ENCODE peak calls at places on chromosomes 13 and 19, in four cellular contexts. One of them, this sample, is unnamed.

GRCh38 chr13:46666727-46667456 is 113.9 kb downstream of the LRCH1 start:
- DNase-seq in sigmoid colon: no peak
- DNase-seq in mesothelial cell of epicardium: no peak
- DNase-seq in pancreas: no peak
- DNase-seq in this sample: no peak

GRCh38 chr19:8663920-8664670 is 33.7 kb downstream of the NFILZ start:
- DNase-seq in sigmoid colon: no peak
- DNase-seq in pancreas: no peak
- DNase-seq in mesothelial cell of epicardium: no peak
- DNase-seq in this sample: no peak

GRCh38 chr19:50554212-50554611 is 14.0 kb downstream of the LRRC4B start:
- DNase-seq in pancreas: no peak
- DNase-seq in sigmoid colon: no peak
- DNase-seq in mesothelial cell of epicardium: no peak
- DNase-seq in this sample: no peak

GRCh38 chr13:26784704-26785639 is 24.4 kb upstream of the GPR12 start:
- DNase-seq in pancreas: no peak
- DNase-seq in mesothelial cell of epicardium: no peak
- DNase-seq in sigmoid colon: no peak
- DNase-seq in this sample: no peak

GRCh38 chr13:39058040-39058439 is 19.8 kb downstream of the NHLRC3 start:
- DNase-seq in sigmoid colon: no peak
- DNase-seq in pancreas: no peak
- DNase-seq in mesothelial cell of epicardium: no peak
- DNase-seq in this sample: no peak

GRCh38 chr19:4164262-4164661 is 10.8 kb downstream of the CREB3L3 start:
- DNase-seq in mesothelial cell of epicardium: no peak
- DNase-seq in pancreas: no peak
- DNase-seq in sigmoid colon: no peak
- DNase-seq in this sample: no peak

GRCh38 chr19:10568444-10568825 is 344 bp downstream of the CDKN2D start:
- DNase-seq in sigmoid colon: peak; percentile 79
- DNase-seq in pancreas: peak; percentile 86
- DNase-seq in mesothelial cell of epicardium: no peak
- DNase-seq in this sample: no peak

GRCh38 chr13:48233886-48234488 is 981 bp downstream of the ITM2B start:
- DNase-seq in sigmoid colon: peak; percentile 65
- DNase-seq in pancreas: no peak
- DNase-seq in mesothelial cell of epicardium: no peak
- DNase-seq in this sample: no peak

GRCh38 chr19:11448410-11448809 is 13.0 kb downstream of the PRKCSH start:
- DNase-seq in mesothelial cell of epicardium: no peak
- DNase-seq in pancreas: no peak
- DNase-seq in sigmoid colon: no peak
- DNase-seq in this sample: no peak

GRCh38 chr13:24247016-24247415 is 62.4 kb upstream of the C1QTNF9 start:
- DNase-seq in sigmoid colon: no peak
- DNase-seq in pancreas: no peak
- DNase-seq in mesothelial cell of epicardium: no peak
- DNase-seq in this sample: no peak

GRCh38 chr19:18484992-18485391 is 36.9 kb downstream of the ELL start:
- DNase-seq in sigmoid colon: no peak
- DNase-seq in mesothelial cell of epicardium: no peak
- DNase-seq in pancreas: no peak
- DNase-seq in this sample: no peak

GRCh38 chr19:38769635-38770211 is 3.6 kb downstream of the LGALS7 start:
- DNase-seq in pancreas: peak; percentile 87
- DNase-seq in mesothelial cell of epicardium: peak; percentile 55
- DNase-seq in sigmoid colon: peak; percentile 93
- DNase-seq in this sample: peak; percentile 5

GRCh38 chr13:50798923-50799322 is 44.6 kb downstream of the DLEU7 start:
- DNase-seq in pancreas: no peak
- DNase-seq in sigmoid colon: no peak
- DNase-seq in mesothelial cell of epicardium: no peak
- DNase-seq in this sample: no peak

GRCh38 chr19:32924200-32924599 is 47.6 kb downstream of the CEP89 start:
- DNase-seq in pancreas: no peak
- DNase-seq in sigmoid colon: no peak
- DNase-seq in mesothelial cell of epicardium: no peak
- DNase-seq in this sample: peak; percentile 44

GRCh38 chr19:48403606-48404005 is 10.1 kb downstream of the GRIN2D start:
- DNase-seq in pancreas: no peak
- DNase-seq in sigmoid colon: no peak
- DNase-seq in mesothelial cell of epicardium: no peak
- DNase-seq in this sample: no peak

GRCh38 chr19:5880196-5880595 is 9.9 kb upstream of the FUT5 start:
- DNase-seq in sigmoid colon: no peak
- DNase-seq in mesothelial cell of epicardium: no peak
- DNase-seq in pancreas: no peak
- DNase-seq in this sample: no peak

GRCh38 chr13:109481046-109481445 is 305.3 kb downstream of the IRS2 start:
- DNase-seq in pancreas: no peak
- DNase-seq in sigmoid colon: no peak
- DNase-seq in mesothelial cell of epicardium: no peak
- DNase-seq in this sample: no peak

GRCh38 chr13:50448535-50448981 is 394.9 kb downstream of the DLEU7 start:
- DNase-seq in mesothelial cell of epicardium: no peak
- DNase-seq in pancreas: no peak
- DNase-seq in sigmoid colon: no peak
- DNase-seq in this sample: no peak

GRCh38 chr19:7524523-7524922 is 2.1 kb downstream of the MCOLN1 start:
- DNase-seq in pancreas: no peak
- DNase-seq in sigmoid colon: no peak
- DNase-seq in mesothelial cell of epicardium: no peak
- DNase-seq in this sample: no peak

GRCh38 chr19:32252333-32252669 is 93.1 kb upstream of the ZNF507 start:
- DNase-seq in sigmoid colon: no peak
- DNase-seq in pancreas: no peak
- DNase-seq in mesothelial cell of epicardium: no peak
- DNase-seq in this sample: no peak

GRCh38 chr19:32018014-32018413 is 327.4 kb upstream of the ZNF507 start:
- DNase-seq in pancreas: no peak
- DNase-seq in sigmoid colon: peak; percentile 83
- DNase-seq in mesothelial cell of epicardium: no peak
- DNase-seq in this sample: no peak

GRCh38 chr13:39676315-39676876 is 20.9 kb downstream of the COG6 start:
- DNase-seq in sigmoid colon: no peak
- DNase-seq in pancreas: no peak
- DNase-seq in mesothelial cell of epicardium: no peak
- DNase-seq in this sample: no peak

GRCh38 chr13:30551194-30551593 is 66.5 kb upstream of the USPL1 start:
- DNase-seq in mesothelial cell of epicardium: no peak
- DNase-seq in sigmoid colon: no peak
- DNase-seq in pancreas: no peak
- DNase-seq in this sample: no peak

GRCh38 chr19:18743281-18743825 is 47.8 kb downstream of the COMP start:
- DNase-seq in sigmoid colon: no peak
- DNase-seq in mesothelial cell of epicardium: no peak
- DNase-seq in pancreas: peak; percentile 87
- DNase-seq in this sample: no peak

GRCh38 chr13:98328511-98328910 is 151.4 kb upstream of the RNF113B start:
- DNase-seq in sigmoid colon: no peak
- DNase-seq in mesothelial cell of epicardium: no peak
- DNase-seq in pancreas: no peak
- DNase-seq in this sample: no peak

GRCh38 chr19:56667311-56667870 is 4.2 kb downstream of the ZNF835 start:
- DNase-seq in sigmoid colon: no peak
- DNase-seq in pancreas: no peak
- DNase-seq in mesothelial cell of epicardium: no peak
- DNase-seq in this sample: no peak

GRCh38 chr13:56864451-56864850 is 276.3 kb upstream of the PRR20A start:
- DNase-seq in sigmoid colon: no peak
- DNase-seq in mesothelial cell of epicardium: no peak
- DNase-seq in pancreas: no peak
- DNase-seq in this sample: no peak

GRCh38 chr19:7254590-7254989 is 39.6 kb downstream of the INSR start:
- DNase-seq in sigmoid colon: no peak
- DNase-seq in pancreas: no peak
- DNase-seq in mesothelial cell of epicardium: no peak
- DNase-seq in this sample: no peak

GRCh38 chr13:27632214-27632613 is 10.5 kb downstream of the POLR1D start:
- DNase-seq in mesothelial cell of epicardium: no peak
- DNase-seq in sigmoid colon: no peak
- DNase-seq in pancreas: no peak
- DNase-seq in this sample: no peak

GRCh38 chr19:16603090-16603489 is 24.9 kb downstream of the MED26 start:
- DNase-seq in sigmoid colon: no peak
- DNase-seq in pancreas: peak; percentile 13
- DNase-seq in mesothelial cell of epicardium: no peak
- DNase-seq in this sample: no peak

GRCh38 chr19:16605115-16605514 is 22.9 kb downstream of the MED26 start:
- DNase-seq in sigmoid colon: no peak
- DNase-seq in pancreas: no peak
- DNase-seq in mesothelial cell of epicardium: no peak
- DNase-seq in this sample: no peak

GRCh38 chr19:16604615-16605014 is 23.4 kb downstream of the MED26 start:
- DNase-seq in pancreas: peak; percentile 17
- DNase-seq in sigmoid colon: no peak
- DNase-seq in mesothelial cell of epicardium: no peak
- DNase-seq in this sample: no peak

GRCh38 chr19:16607819-16608218 is 20.2 kb downstream of the MED26 start:
- DNase-seq in sigmoid colon: no peak
- DNase-seq in pancreas: peak; percentile 65
- DNase-seq in mesothelial cell of epicardium: no peak
- DNase-seq in this sample: no peak

DNA sequence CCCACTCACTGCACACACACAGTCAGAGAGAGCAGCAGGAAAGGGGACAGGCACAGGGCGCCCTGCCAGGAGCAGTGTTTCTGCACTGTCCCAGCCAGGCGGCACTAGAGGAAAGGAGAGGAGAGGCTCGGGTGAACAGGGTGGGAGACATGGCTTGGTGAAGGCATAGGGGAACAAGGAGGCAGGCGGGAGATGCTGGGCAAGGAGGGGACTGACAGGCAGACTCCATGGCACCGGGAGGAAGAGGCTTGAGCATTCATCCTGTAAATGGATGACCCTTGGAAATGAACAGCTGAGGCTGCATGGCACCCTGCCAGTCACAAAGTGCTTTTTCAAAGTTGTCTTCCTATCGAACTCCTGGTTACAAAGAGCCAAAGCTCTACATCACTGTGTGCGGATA is 22.5 kb downstream of the MED26 start:
- DNase-seq in mesothelial cell of epicardium: no peak
- DNase-seq in sigmoid colon: peak; percentile 78
- DNase-seq in pancreas: peak; percentile 63
- DNase-seq in this sample: no peak
- TF ChIP-seq CTCF in mesothelial cell of epicardium: no peak
- TF ChIP-seq CTCF in sigmoid colon: peak; percentile 18
- TF ChIP-seq CTCF in pancreas: no peak
- TF ChIP-seq CTCF in this sample: no peak

GRCh38 chr13:91372813-91373420 is 25.4 kb downstream of the MIR17HG start:
- DNase-seq in sigmoid colon: no peak
- DNase-seq in pancreas: no peak
- DNase-seq in mesothelial cell of epicardium: no peak
- DNase-seq in this sample: no peak

GRCh38 chr13:91369432-91369831 is 21.9 kb downstream of the MIR17HG start:
- DNase-seq in mesothelial cell of epicardium: no peak
- DNase-seq in pancreas: no peak
- DNase-seq in sigmoid colon: no peak
- DNase-seq in this sample: no peak

DNA sequence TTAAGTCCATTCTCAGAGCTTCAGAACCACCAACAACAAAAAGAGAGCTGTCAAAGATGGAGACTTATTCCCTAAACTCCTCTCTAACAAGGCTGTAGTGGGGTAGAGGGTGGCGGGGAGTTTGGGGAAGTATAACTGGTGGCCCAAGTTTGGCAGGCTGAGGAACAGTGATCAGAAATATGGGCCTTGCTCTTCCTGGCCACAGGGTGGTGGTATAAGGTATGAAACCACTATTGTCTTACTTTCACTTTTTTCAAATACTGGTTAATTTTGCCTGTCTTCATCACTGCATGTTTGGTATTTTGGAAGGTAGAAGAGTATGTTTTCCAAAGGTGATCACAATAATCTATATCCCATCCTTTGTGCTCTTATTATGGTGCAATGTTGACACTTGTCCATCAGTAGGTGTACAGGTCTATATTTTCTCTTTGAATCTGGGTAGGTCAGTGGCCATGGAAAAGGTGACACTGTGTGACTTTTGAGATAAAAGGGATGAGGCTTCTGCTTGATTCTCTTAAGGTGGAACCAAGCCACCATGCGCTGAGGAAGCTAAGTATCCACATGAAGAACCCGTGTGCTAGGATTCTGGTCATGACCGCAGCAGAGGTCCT is 23.2 kb upstream of the GPC5 start:
- DNase-seq in mesothelial cell of epicardium: no peak
- DNase-seq in sigmoid colon: no peak
- DNase-seq in pancreas: no peak
- DNase-seq in this sample: no peak
- TF ChIP-seq CTCF in mesothelial cell of epicardium: no peak
- TF ChIP-seq CTCF in sigmoid colon: peak; percentile 15
- TF ChIP-seq CTCF in pancreas: no peak
- TF ChIP-seq CTCF in this sample: peak; percentile 55

GRCh38 chr13:36818483-36819063 is 449 bp upstream of the RFXAP start:
- DNase-seq in mesothelial cell of epicardium: no peak
- DNase-seq in pancreas: no peak
- DNase-seq in sigmoid colon: no peak
- DNase-seq in this sample: no peak
- TF ChIP-seq CTCF in mesothelial cell of epicardium: no peak
- TF ChIP-seq CTCF in pancreas: no peak
- TF ChIP-seq CTCF in sigmoid colon: no peak
- TF ChIP-seq CTCF in this sample: no peak

GRCh38 chr13:112370311-112370710 is 5.8 kb upstream of the SPACA7 start:
- DNase-seq in pancreas: no peak
- DNase-seq in mesothelial cell of epicardium: no peak
- DNase-seq in sigmoid colon: no peak
- DNase-seq in this sample: no peak

GRCh38 chr13:112363867-112364528 is 12.2 kb upstream of the SPACA7 start:
- DNase-seq in mesothelial cell of epicardium: no peak
- DNase-seq in sigmoid colon: no peak
- DNase-seq in pancreas: no peak
- DNase-seq in this sample: no peak

GRCh38 chr13:112368883-112369282 is 7.3 kb upstream of the SPACA7 start:
- DNase-seq in sigmoid colon: no peak
- DNase-seq in mesothelial cell of epicardium: no peak
- DNase-seq in pancreas: no peak
- DNase-seq in this sample: no peak

DNA sequence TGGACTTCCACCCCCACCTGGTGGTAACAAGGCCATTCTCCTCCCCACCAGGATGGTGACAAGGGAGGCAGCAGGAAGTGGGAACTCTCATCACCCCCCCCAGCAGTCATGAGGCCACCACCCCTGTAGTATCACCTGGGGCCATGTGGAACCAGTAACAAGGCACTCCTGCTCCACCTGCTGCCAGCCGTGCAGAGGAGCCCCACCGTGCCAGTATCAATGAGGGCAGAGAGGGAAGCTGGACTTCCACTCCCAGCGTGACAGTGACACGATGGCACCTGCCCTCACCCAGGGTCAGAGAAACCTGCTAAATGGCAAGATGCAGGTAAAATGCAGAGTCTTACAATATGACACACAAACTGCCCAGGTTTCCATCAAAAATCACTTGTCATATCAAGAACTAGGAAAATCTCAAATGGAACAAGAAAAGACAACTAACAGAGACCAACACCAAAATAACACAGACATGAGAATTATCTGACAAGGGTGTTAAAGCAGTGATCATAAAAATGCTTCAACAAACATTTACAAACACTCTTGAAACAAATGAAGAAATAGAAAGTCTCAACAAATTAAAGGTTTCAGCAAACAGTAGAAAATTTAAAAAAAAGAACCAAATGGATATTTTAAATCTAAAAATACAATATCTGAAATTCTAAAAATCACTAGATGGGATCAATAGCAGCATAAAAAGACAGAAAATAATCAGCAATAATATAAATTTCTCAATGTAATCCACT is 9.1 kb upstream of the SPACA7 start:
- DNase-seq in sigmoid colon: no peak
- DNase-seq in mesothelial cell of epicardium: no peak
- DNase-seq in pancreas: no peak
- DNase-seq in this sample: no peak
- TF ChIP-seq CTCF in sigmoid colon: no peak
- TF ChIP-seq CTCF in mesothelial cell of epicardium: no peak
- TF ChIP-seq CTCF in pancreas: no peak
- TF ChIP-seq CTCF in this sample: no peak

This sample was measured in dorsolateral prefrontal cortex.